ENCODE peak calls at places on chromosomes 12 and 14, in eight cellular contexts. B is foreskin fibroblast; V is activated naive CD8-positive, alpha-beta T cell treated with anti-CD3 and anti-CD28 coated beads for 36 hours; K is head of caudate nucleus; W is HCEC 1CT; P is heart right ventricle; Q is IMR-90; N is activated T-helper 1 cell treated with Interleukin-2 at 50 U/mL for 16 hours. G is an unnamed sample.

GRCh38 chr14:33934938-33935337 is 15.9 kb downstream of the EGLN3 start:
- DNase-seq in B (no peak), V (no peak), K (no peak), W (no peak), P (no peak), Q (no peak), N (no peak), G (no peak)

GRCh38 chr12:57094194-57095160 is 5.6 kb downstream of the NAB2 start:
- DNase-seq in B (no peak), V (no peak), K (no peak), W (no peak), P (no peak), Q (no peak), N (no peak), G (no peak)

GRCh38 chr12:67827820-67828383 is 161.3 kb upstream of the IFNG-AS1 start:
- DNase-seq in B (peak; percentile 94), V (peak; percentile 26), K (peak; percentile 37), W (peak; percentile 94), P (peak; percentile 40), Q (peak; percentile 99), N (no peak), G (no peak)

GRCh38 chr14:104200591-104200990 is 62.2 kb downstream of the KIF26A start:
- DNase-seq in B (no peak), V (no peak), K (no peak), W (no peak), P (no peak), Q (no peak), N (no peak), G (no peak)

GRCh38 chr14:106883218-106883692 is 1356.9 kb downstream of the TMEM121 start:
- DNase-seq in B (no peak), V (peak; percentile 71), K (no peak), W (no peak), P (no peak), Q (no peak), N (no peak), G (no peak)

GRCh38 chr14:101196795-101197590 is 293.5 kb upstream of the RTL1 start:
- DNase-seq in B (no peak), V (no peak), K (no peak), W (no peak), P (no peak), Q (no peak), N (no peak), G (no peak)

GRCh38 chr14:34044666-34045306 is 93.9 kb upstream of the EGLN3 start:
- DNase-seq in B (no peak), V (no peak), K (no peak), W (no peak), P (no peak), Q (no peak), N (no peak), G (no peak)

GRCh38 chr12:3520711-3521110 is 29.7 kb downstream of the PRMT8 start:
- DNase-seq in B (no peak), V (no peak), K (no peak), W (no peak), P (no peak), Q (no peak), N (no peak), G (no peak)

G was measured in T-helper 2 cell.